ENCODE peak calls at places on chromosomes 3 and 15, in four cellular contexts. E is GM23338, B is MM.1S, T is endothelial cell of umbilical vein. X is an unnamed sample. For H3K4me1, the result is how much of the 10 kb centered on the place peaks cover.

GRCh38 chr3:128727996-128728395 is 2.0 kb downstream of the RAB7A start:
- DNase-seq in E (no peak), B (no peak), T (no peak), X (no peak)

GRCh38 chr15:52798529-52799101 is 8.5 kb upstream of the ONECUT1 start:
- DNase-seq in E (peak), B (no peak), T (no peak), X (no peak)

GRCh38 chr3:52238193-52238760 is 681 bp downstream of the TWF2 start:
- DNase-seq in E (peak), B (no peak), T (peak), X (no peak)

GRCh38 chr15:39631357-39631756 is 50.5 kb downstream of the THBS1 start:
- DNase-seq in E (no peak), B (no peak), T (no peak), X (no peak)

GRCh38 chr15:58770519-58770856 is 614 bp upstream of the MINDY2 start:
- DNase-seq in E (no peak), B (peak), T (no peak), X (no peak)

GRCh38 chr3:69197922-69198540 is 75.6 kb upstream of the LMOD3 start:
- DNase-seq in E (no peak), B (no peak), T (no peak), X (no peak)

GRCh38 chr3:107525101-107525953 is 2.6 kb downstream of the BBX start:
- DNase-seq in E (peak), B (peak), T (peak), X (peak)

GRCh38 chr3:126288314-126288713 is 68.9 kb downstream of the KLF15 start:
- DNase-seq in E (peak), B (no peak), T (no peak), X (peak)

GRCh38 chr15:87752250-87752951 is 504.1 kb downstream of the NTRK3 start:
- DNase-seq in E (no peak), B (no peak), T (peak), X (peak)

GRCh38 chr3:126081618-126082333 is 2.1 kb downstream of the SLC41A3 start:
- DNase-seq in E (peak), B (no peak), T (no peak), X (peak)

GRCh38 chr3:134460965-134461364 is 24.8 kb downstream of the ANAPC13 start:
- DNase-seq in E (no peak), B (no peak), T (no peak), X (no peak)

DNA sequence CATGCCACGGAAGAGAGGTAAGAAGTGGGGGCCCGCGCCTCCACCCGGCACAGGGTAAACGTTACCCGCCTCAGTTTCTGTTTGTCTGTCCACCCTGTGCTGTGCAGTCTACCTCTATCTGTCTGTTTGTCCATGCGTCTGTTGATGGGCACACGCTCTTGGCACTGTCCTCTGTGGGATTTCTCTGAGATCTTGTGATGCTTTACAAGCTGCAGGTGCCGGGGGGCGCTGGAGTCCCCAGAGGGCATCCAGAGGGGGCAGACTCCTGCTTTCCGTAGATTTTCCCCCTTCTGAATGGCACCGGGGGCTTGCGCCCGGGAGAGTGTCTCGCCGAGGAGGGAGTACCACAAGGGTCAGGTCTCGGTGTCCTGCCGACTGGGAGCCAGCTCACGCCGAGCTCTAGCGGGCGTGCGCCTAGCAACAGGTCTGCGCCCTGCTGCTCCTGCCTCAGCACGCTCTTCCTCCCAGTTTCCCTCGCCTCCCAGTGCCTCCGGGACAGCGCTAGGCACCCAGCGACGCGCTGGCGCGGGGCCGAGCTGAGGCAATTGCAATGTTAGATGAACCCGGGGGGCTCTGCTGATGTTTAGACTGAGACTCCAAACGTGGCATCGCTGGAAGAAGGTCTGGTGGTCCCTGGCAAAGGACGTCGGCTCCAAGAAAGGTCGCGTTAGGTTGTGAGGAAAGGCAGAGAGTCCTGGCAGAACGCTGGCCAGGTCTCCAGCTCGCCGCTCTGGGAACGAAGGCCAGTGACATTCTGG is 667 bp downstream of the CEMIP start:
- DNase-seq in E (peak), B (no peak), T (peak), X (peak)
- TF ChIP-seq EZH2 in E (peak), B (no peak), T (peak), X (peak)

DNA sequence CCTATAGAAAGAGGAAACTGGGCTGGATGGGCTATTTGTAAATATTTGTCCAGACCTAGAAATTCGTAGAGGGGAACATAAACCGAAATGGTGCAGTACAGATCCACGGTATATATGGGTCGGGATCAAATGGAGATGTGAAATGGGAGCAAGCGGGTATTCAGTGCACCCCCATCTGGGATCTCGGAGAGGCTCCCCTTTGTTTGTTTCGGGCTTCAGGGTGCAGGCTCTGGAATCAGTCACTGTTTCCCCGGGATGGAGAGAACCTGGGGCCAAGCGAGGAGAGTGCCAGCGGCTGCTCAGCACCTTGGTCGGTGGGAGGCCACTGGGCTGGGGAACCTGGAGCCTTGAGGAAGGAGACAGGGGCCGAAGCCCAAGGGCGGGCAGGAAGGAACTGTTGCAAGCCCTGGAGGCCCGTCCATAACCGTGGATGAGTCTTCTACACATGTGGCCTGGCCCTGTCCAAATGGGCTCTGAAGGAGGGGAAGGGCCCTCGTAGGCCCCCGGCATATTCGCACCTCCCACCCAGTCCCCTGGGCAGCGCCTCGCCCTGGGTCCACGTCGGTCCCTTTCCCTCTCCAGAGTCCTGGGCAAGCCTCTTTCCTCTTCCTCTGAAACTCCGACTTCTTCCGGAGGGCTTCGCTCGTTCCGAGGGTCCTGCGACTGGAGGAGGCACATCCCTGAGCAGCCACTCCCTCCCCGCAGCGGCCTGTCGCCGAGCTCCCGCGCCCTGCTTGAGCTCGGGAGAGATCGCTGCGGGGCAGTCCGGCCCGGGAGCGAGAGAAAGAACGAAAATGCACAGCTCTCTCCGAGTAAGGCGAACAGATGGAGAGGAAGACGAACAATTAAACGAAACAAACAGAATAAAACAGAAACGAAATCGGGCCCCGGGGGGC is 3.0 kb downstream of the ISL2 start:
- DNase-seq in E (peak), B (no peak), T (peak), X (no peak)
- H3K4me1 ChIP-seq in E (under half), B (under half), T (under half), X (under half)

DNA sequence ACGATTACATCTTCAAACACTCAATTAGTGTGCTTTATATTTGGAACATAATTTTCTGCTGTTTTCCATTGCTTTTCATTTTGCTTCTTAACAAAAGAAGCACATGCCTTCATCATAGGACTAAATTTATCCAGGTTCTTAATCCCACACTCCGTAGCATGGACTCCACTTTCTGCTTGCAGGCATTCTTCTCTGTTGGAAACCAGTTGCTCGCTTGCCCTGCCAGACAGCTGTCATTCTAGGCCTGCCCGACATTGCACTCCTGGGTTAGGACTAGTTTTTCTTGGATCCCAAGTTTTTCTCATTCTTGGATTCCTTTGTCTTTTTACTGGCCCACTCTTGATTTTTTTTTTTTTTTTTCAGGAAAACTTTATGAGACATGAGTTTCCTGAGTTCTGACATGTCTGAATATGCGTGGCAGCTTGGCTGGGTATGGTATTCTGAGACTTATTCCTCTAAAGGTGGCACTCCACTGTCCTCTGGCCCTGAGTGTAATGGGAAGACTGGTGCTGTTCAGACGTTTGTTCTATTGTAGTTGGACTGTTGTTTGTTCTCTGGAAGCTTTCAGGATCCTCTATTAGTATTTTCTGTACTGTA is 6.3 kb upstream of the ATP1B3 start:
- DNase-seq in E (no peak), B (no peak), T (peak), X (no peak)
- TF ChIP-seq EZH2 in E (no peak), B (no peak), T (no peak), X (no peak)

GRCh38 chr3:121999931-122000330 is 22.1 kb downstream of the ILDR1 start:
- DNase-seq in E (no peak), B (no peak), T (no peak), X (no peak)
- H3K4me1 ChIP-seq in E (under half), B (half or more), T (half or more), X (under half)

GRCh38 chr15:43184407-43185160 is 619 bp upstream of the CCNDBP1 start:
- DNase-seq in E (no peak), B (no peak), T (no peak), X (no peak)

GRCh38 chr15:43186003-43186353 is 775 bp downstream of the CCNDBP1 start:
- DNase-seq in E (no peak), B (peak), T (no peak), X (no peak)

GRCh38 chr15:43187544-43188155 is 2.4 kb downstream of the CCNDBP1 start:
- DNase-seq in E (peak), B (peak), T (peak), X (peak)

GRCh38 chr15:43183270-43183669 is 1.9 kb upstream of the CCNDBP1 start:
- DNase-seq in E (no peak), B (no peak), T (no peak), X (no peak)

DNA sequence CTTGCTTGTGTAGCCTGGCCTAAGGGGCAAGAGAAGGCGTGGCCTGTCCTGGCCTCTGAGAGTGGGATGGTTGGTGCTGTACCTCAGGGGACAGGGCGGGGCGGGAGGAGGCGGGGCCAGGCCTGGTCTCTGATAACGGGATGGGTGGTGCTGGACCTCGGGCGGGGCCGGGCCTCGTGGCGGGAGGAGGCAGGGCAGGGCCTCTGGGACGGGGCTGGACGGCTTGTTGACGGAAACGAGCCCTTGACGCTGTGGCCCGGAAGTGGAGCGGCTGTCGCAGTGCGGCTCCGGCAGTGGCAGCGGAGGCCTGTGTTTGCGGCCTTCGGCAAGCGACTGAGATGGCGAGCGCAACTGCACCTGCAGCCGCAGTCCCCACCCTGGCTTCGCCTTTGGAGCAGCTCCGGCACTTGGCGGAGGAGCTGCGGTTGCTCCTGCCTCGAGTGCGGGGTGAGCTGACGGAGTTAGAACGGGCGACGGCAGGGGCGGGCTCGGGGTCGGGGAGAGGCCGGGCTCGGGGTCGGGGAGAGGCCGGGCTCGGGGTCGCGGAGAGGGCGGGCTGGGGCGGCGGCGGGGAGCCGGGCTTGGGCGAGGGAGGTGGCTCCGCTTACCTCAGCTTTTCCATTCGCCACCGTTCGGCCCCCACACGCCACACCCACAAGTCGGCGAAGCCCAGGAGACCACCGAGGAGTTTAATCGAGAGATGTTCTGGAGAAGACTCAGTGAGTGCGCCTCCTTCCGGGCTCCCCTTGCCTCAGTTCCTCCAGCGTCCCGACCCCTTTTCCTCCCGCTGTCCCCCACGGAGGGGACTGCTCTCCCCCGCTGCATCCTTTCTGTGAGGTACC is at the start of gene CCNDBP1:
- DNase-seq in E (peak), B (peak), T (peak), X (peak)
- TF ChIP-seq EZH2 in E (no peak), B (no peak), T (no peak), X (no peak)

GRCh38 chr3:111418388-111418787 is 123.6 kb upstream of the CD96 start:
- DNase-seq in E (no peak), B (no peak), T (no peak), X (no peak)
- H3K4me1 ChIP-seq in E (under half), B (under half), T (under half), X (under half)

GRCh38 chr3:189944285-189945145 is 176.2 kb downstream of the P3H2 start:
- DNase-seq in E (no peak), B (no peak), T (no peak), X (no peak)
- TF ChIP-seq EZH2 in E (no peak), B (no peak), T (no peak), X (no peak)

GRCh38 chr15:92821491-92822116 is 78.5 kb upstream of the CHD2 start:
- DNase-seq in E (no peak), B (no peak), T (no peak), X (no peak)

GRCh38 chr15:92820233-92821021 is 79.7 kb upstream of the CHD2 start:
- DNase-seq in E (peak), B (peak), T (peak), X (peak)

GRCh38 chr15:92818658-92819311 is 81.3 kb upstream of the CHD2 start:
- DNase-seq in E (no peak), B (peak), T (no peak), X (no peak)

GRCh38 chr15:92817339-92817886 is 82.7 kb upstream of the CHD2 start:
- DNase-seq in E (no peak), B (no peak), T (no peak), X (no peak)

DNA sequence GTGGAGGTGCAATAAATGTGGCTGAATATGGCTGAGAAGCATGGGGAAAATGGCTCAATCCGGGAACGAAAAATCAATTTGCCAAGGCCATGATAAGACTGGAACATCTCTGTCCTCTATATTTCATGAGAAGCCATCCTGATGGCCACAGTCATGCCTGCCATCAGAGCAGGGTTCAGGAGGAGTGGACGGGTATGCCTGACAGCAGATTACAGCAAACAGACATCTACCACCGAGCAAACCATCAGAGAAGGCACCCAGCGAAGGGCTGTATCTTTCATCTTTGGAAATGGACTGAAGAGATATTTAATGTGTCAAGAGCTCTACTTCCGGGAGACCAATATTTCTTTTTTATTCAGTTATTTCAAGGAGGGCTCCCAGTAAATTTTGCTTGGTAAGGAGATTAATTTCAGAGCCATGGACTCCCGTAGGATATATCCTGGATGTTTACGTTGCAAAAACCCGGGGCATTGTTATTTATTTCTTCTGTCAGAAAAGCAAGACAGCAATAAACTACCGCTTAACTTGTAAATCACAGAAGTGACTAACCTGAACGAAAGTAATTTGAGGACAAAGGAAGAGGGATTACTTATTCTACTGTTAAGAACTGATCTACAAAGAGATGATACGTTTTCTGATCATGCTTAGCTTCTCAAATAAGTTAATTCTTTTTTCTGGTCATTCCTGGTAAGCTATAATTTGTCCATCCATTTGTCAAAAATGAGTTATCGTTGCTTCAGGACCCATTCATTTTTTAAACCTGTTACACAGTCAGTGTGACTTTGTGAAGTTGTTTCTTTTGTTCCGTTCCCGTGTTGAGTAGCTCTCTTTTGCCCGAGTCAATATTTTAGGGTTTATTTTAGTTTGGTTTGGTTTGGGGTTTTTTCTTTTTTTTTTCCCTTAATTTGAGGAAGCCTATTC is 80.6 kb upstream of the CHD2 start:
- DNase-seq in E (peak), B (no peak), T (peak), X (peak)
- H3K4me1 ChIP-seq in E (half or more), B (under half), T (under half), X (half or more)

GRCh38 chr3:120285508-120285841 is 453 bp upstream of the GPR156 start:
- DNase-seq in E (no peak), B (no peak), T (no peak), X (no peak)

GRCh38 chr3:120289636-120290035 is 4.6 kb upstream of the GPR156 start:
- DNase-seq in E (no peak), B (no peak), T (no peak), X (no peak)

GRCh38 chr3:120280026-120280425 is 5.0 kb downstream of the GPR156 start:
- DNase-seq in E (no peak), B (no peak), T (no peak), X (no peak)

GRCh38 chr3:120280566-120280965 is 4.5 kb downstream of the GPR156 start:
- DNase-seq in E (no peak), B (no peak), T (no peak), X (no peak)

DNA sequence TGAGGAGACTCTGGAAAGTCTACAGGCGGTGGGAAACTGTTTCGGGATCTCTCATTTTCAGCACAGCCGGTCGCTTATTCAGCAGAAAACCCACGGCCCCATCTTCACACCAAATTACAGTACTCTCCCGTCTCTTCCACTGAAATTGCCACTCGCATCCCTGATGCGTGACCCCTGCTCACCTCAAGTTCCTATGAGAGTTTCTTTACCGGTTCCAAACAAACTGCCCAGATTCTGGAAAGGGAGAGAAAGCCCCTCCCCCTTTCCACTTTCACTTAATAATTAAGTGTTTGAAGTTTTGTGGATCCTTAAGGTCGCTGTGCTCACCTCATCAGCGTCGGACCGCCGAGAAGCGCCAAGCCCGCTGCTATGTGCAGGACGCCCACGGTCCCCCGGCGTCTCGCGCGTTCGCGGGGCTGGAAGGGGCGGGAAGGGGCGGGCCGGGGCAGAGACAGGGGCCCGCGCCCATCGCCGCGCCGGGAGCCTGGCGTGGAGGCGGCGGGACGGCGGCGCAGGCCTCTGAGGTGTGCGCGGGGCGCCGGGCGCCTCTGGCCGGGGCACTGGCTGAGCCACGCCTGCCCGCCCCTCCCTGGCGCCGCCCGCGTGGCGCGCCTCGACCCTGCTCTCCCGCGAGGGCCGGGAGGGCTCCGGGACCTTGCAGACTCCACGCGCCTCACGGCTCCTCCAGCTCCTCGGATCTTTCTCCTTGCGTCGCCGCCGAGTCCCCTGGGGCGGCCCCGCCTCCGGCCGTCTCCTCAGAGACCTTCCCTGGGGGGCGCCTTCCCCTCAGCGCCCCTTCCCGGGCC is at the start of gene GPR156:
- DNase-seq in E (peak), B (no peak), T (no peak), X (peak)
- TF ChIP-seq EZH2 in E (no peak), B (no peak), T (peak), X (no peak)

X was measured in A673.